ENCODE peak calls at places on chromosomes 13 and 19, in seven cellular contexts. One of them, this sample, is unnamed.
A peak's percentile ranks its signal among the peaks of the same experiment; 100 is the strongest.

GRCh38 chr19:40419066-40419612 is 6.0 kb upstream of the PRX start:
- DNase-seq in ascending aorta: no peak
- DNase-seq in thoracic aorta: no peak
- DNase-seq in small intestine: no peak
- DNase-seq in CD4-positive, alpha-beta T cell: no peak
- DNase-seq in PC-3: no peak
- DNase-seq in AG04450: no peak
- DNase-seq in this sample: no peak

GRCh38 chr13:66657165-66657895 is 572.8 kb downstream of the PCDH9 start:
- DNase-seq in small intestine: peak; percentile 1
- DNase-seq in PC-3: peak; percentile 97
- DNase-seq in AG04450: peak; percentile 91
- DNase-seq in thoracic aorta: no peak
- DNase-seq in CD4-positive, alpha-beta T cell: no peak
- DNase-seq in ascending aorta: no peak
- DNase-seq in this sample: no peak

GRCh38 chr19:18776288-18776594 is 14.9 kb downstream of the COMP start:
- DNase-seq in thoracic aorta: no peak
- DNase-seq in ascending aorta: no peak
- DNase-seq in small intestine: no peak
- DNase-seq in AG04450: no peak
- DNase-seq in PC-3: peak; percentile 55
- DNase-seq in CD4-positive, alpha-beta T cell: no peak
- DNase-seq in this sample: no peak

GRCh38 chr13:67736646-67737420 is 506.7 kb upstream of the PCDH9 start:
- DNase-seq in AG04450: peak; percentile 37
- DNase-seq in CD4-positive, alpha-beta T cell: no peak
- DNase-seq in PC-3: peak; percentile 25
- DNase-seq in thoracic aorta: no peak
- DNase-seq in small intestine: peak; percentile 1
- DNase-seq in ascending aorta: no peak
- DNase-seq in this sample: peak; percentile 67

GRCh38 chr13:41587490-41587889 is 130.1 kb downstream of the RGCC start:
- DNase-seq in PC-3: no peak
- DNase-seq in AG04450: no peak
- DNase-seq in small intestine: no peak
- DNase-seq in CD4-positive, alpha-beta T cell: peak; percentile 18
- DNase-seq in thoracic aorta: no peak
- DNase-seq in ascending aorta: no peak
- DNase-seq in this sample: no peak

GRCh38 chr13:113151745-113152707 is 6.4 kb upstream of the PROZ start:
- DNase-seq in ascending aorta: peak; percentile 66
- DNase-seq in CD4-positive, alpha-beta T cell: no peak
- DNase-seq in small intestine: no peak
- DNase-seq in PC-3: peak; percentile 3
- DNase-seq in thoracic aorta: no peak
- DNase-seq in AG04450: peak; percentile 24
- DNase-seq in this sample: no peak

GRCh38 chr13:55661505-55661904 is 1479.2 kb upstream of the PRR20A start:
- DNase-seq in ascending aorta: no peak
- DNase-seq in AG04450: no peak
- DNase-seq in CD4-positive, alpha-beta T cell: no peak
- DNase-seq in small intestine: no peak
- DNase-seq in PC-3: no peak
- DNase-seq in thoracic aorta: no peak
- DNase-seq in this sample: no peak

GRCh38 chr19:13053761-13054604 is 48.7 kb downstream of the LYL1 start:
- DNase-seq in ascending aorta: peak; percentile 93
- DNase-seq in small intestine: no peak
- DNase-seq in CD4-positive, alpha-beta T cell: no peak
- DNase-seq in thoracic aorta: no peak
- DNase-seq in PC-3: peak; percentile 99
- DNase-seq in AG04450: peak; percentile 92
- DNase-seq in this sample: no peak

GRCh38 chr13:52862358-52863206 is 14.1 kb upstream of the PCDH8 start:
- DNase-seq in PC-3: peak; percentile 15
- DNase-seq in thoracic aorta: no peak
- DNase-seq in small intestine: peak; percentile 26
- DNase-seq in AG04450: no peak
- DNase-seq in CD4-positive, alpha-beta T cell: no peak
- DNase-seq in ascending aorta: no peak
- DNase-seq in this sample: peak; percentile 89

GRCh38 chr19:45419396-45419795 is 4.3 kb downstream of the ERCC1 start:
- DNase-seq in AG04450: no peak
- DNase-seq in CD4-positive, alpha-beta T cell: no peak
- DNase-seq in small intestine: no peak
- DNase-seq in PC-3: no peak
- DNase-seq in ascending aorta: no peak
- DNase-seq in thoracic aorta: no peak
- DNase-seq in this sample: no peak

GRCh38 chr13:114339779-114340534 is 25.7 kb downstream of the CHAMP1 start:
- DNase-seq in small intestine: peak; percentile 79
- DNase-seq in AG04450: no peak
- DNase-seq in ascending aorta: no peak
- DNase-seq in PC-3: peak; percentile 62
- DNase-seq in thoracic aorta: no peak
- DNase-seq in CD4-positive, alpha-beta T cell: peak; percentile 17
- DNase-seq in this sample: no peak

GRCh38 chr19:8373867-8374813 is 10.2 kb downstream of the ANGPTL4 start:
- DNase-seq in thoracic aorta: no peak
- DNase-seq in AG04450: no peak
- DNase-seq in CD4-positive, alpha-beta T cell: no peak
- DNase-seq in ascending aorta: no peak
- DNase-seq in small intestine: peak; percentile 65
- DNase-seq in PC-3: no peak
- DNase-seq in this sample: no peak

GRCh38 chr19:3969435-3970312 is 1.2 kb downstream of the DAPK3 start:
- DNase-seq in CD4-positive, alpha-beta T cell: no peak
- DNase-seq in thoracic aorta: no peak
- DNase-seq in AG04450: peak; percentile 62
- DNase-seq in ascending aorta: peak; percentile 89
- DNase-seq in small intestine: peak; percentile 19
- DNase-seq in PC-3: peak; percentile 85
- DNase-seq in this sample: peak; percentile 64

GRCh38 chr13:85509512-85509911 is 289.7 kb downstream of the SLITRK6 start:
- DNase-seq in small intestine: no peak
- DNase-seq in ascending aorta: no peak
- DNase-seq in PC-3: peak; percentile 69
- DNase-seq in AG04450: no peak
- DNase-seq in CD4-positive, alpha-beta T cell: no peak
- DNase-seq in thoracic aorta: no peak
- DNase-seq in this sample: no peak

GRCh38 chr13:38262211-38262610 is 87.4 kb upstream of the UFM1 start:
- DNase-seq in AG04450: no peak
- DNase-seq in ascending aorta: no peak
- DNase-seq in PC-3: no peak
- DNase-seq in thoracic aorta: no peak
- DNase-seq in small intestine: no peak
- DNase-seq in CD4-positive, alpha-beta T cell: no peak
- DNase-seq in this sample: no peak

GRCh38 chr19:38577826-38578225 is 39.9 kb downstream of the MAP4K1 start:
- DNase-seq in small intestine: no peak
- DNase-seq in ascending aorta: no peak
- DNase-seq in CD4-positive, alpha-beta T cell: no peak
- DNase-seq in PC-3: no peak
- DNase-seq in AG04450: no peak
- DNase-seq in thoracic aorta: no peak
- DNase-seq in this sample: no peak

GRCh38 chr13:75647126-75647784 is 11.1 kb downstream of the LMO7 start:
- DNase-seq in small intestine: no peak
- DNase-seq in AG04450: no peak
- DNase-seq in thoracic aorta: no peak
- DNase-seq in PC-3: no peak
- DNase-seq in CD4-positive, alpha-beta T cell: no peak
- DNase-seq in ascending aorta: no peak
- DNase-seq in this sample: no peak

GRCh38 chr13:76223565-76223964 is 587.4 kb downstream of the LMO7 start:
- DNase-seq in thoracic aorta: no peak
- DNase-seq in small intestine: no peak
- DNase-seq in AG04450: no peak
- DNase-seq in ascending aorta: no peak
- DNase-seq in CD4-positive, alpha-beta T cell: no peak
- DNase-seq in PC-3: no peak
- DNase-seq in this sample: no peak

GRCh38 chr19:33440682-33441081 is 67.2 kb downstream of the CEBPG start:
- DNase-seq in thoracic aorta: no peak
- DNase-seq in PC-3: no peak
- DNase-seq in ascending aorta: no peak
- DNase-seq in CD4-positive, alpha-beta T cell: no peak
- DNase-seq in small intestine: no peak
- DNase-seq in AG04450: no peak
- DNase-seq in this sample: no peak

GRCh38 chr19:13024958-13025653 is 29.8 kb downstream of the NFIX start:
- DNase-seq in small intestine: peak; percentile 54
- DNase-seq in thoracic aorta: no peak
- DNase-seq in ascending aorta: no peak
- DNase-seq in AG04450: no peak
- DNase-seq in CD4-positive, alpha-beta T cell: no peak
- DNase-seq in PC-3: peak; percentile 66
- DNase-seq in this sample: no peak

GRCh38 chr19:12884926-12885748 is 1.9 kb downstream of the KLF1 start:
- DNase-seq in small intestine: peak; percentile 93
- DNase-seq in AG04450: no peak
- DNase-seq in ascending aorta: peak; percentile 71
- DNase-seq in thoracic aorta: no peak
- DNase-seq in PC-3: peak; percentile 70
- DNase-seq in CD4-positive, alpha-beta T cell: peak; percentile 80
- DNase-seq in this sample: peak; percentile 94

GRCh38 chr19:46710687-46711086 is 6.2 kb downstream of the PRKD2 start:
- DNase-seq in ascending aorta: no peak
- DNase-seq in small intestine: no peak
- DNase-seq in thoracic aorta: no peak
- DNase-seq in PC-3: no peak
- DNase-seq in CD4-positive, alpha-beta T cell: no peak
- DNase-seq in AG04450: no peak
- DNase-seq in this sample: peak; percentile 80

GRCh38 chr19:42816901-42817300 is 51.4 kb upstream of the PSG8 start:
- DNase-seq in ascending aorta: no peak
- DNase-seq in PC-3: no peak
- DNase-seq in CD4-positive, alpha-beta T cell: no peak
- DNase-seq in AG04450: no peak
- DNase-seq in small intestine: no peak
- DNase-seq in thoracic aorta: no peak
- DNase-seq in this sample: no peak

GRCh38 chr13:96781141-96781540 is 213.1 kb downstream of the OXGR1 start:
- DNase-seq in AG04450: no peak
- DNase-seq in PC-3: peak; percentile 66
- DNase-seq in thoracic aorta: peak; percentile 49
- DNase-seq in small intestine: no peak
- DNase-seq in CD4-positive, alpha-beta T cell: no peak
- DNase-seq in ascending aorta: peak; percentile 88
- DNase-seq in this sample: no peak

GRCh38 chr13:75357576-75358295 is 124.2 kb downstream of the TBC1D4 start:
- DNase-seq in thoracic aorta: no peak
- DNase-seq in ascending aorta: no peak
- DNase-seq in AG04450: no peak
- DNase-seq in PC-3: peak; percentile 76
- DNase-seq in small intestine: peak; percentile 42
- DNase-seq in CD4-positive, alpha-beta T cell: peak; percentile 32
- DNase-seq in this sample: peak; percentile 53

GRCh38 chr13:80630685-80631121 is 289.8 kb upstream of the SPRY2 start:
- DNase-seq in PC-3: peak; percentile 4
- DNase-seq in ascending aorta: no peak
- DNase-seq in thoracic aorta: no peak
- DNase-seq in CD4-positive, alpha-beta T cell: no peak
- DNase-seq in small intestine: no peak
- DNase-seq in AG04450: no peak
- DNase-seq in this sample: no peak

DNA sequence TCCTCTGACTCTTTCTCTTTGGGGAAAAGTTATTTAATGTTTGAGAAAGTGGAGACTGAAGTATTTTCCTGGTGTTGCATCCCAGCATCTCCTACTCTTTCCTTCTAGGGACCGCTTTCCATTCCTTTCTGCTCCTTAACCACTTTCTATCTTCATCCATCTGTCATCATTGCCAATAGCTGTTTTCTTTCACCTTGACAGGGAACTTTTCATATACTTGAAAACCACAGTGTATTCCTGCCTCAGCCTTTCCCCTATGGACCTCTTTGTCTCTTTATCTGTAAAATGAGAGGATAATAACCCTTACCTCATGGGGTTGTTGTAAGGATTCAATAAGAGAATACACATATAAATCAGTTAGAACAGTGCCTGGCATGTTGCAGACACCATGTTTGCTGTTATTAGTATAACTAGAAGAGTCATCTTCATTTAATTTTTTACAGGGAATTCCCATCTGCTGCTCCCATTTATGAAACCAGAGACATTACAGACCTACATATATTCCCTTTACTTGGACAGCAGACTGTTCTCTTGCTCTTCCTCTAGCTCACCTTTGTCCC is 31.8 kb downstream of the LCP1 start:
- DNase-seq in AG04450: no peak
- DNase-seq in thoracic aorta: no peak
- DNase-seq in small intestine: no peak
- DNase-seq in CD4-positive, alpha-beta T cell: no peak
- DNase-seq in PC-3: no peak
- DNase-seq in ascending aorta: no peak
- DNase-seq in this sample: no peak
- H3K27ac ChIP-seq in AG04450: no peak overlapping the region
- H3K27ac ChIP-seq in thoracic aorta: no peak overlapping the region
- H3K27ac ChIP-seq in small intestine: no peak overlapping the region
- H3K27ac ChIP-seq in CD4-positive, alpha-beta T cell: peak overlapping the region; percentile 32
- H3K27ac ChIP-seq in PC-3: peak overlapping the region; percentile 38
- H3K27ac ChIP-seq in ascending aorta: no peak overlapping the region
- H3K27ac ChIP-seq in this sample: no peak overlapping the region

GRCh38 chr13:30587231-30587630 is 30.5 kb upstream of the USPL1 start:
- DNase-seq in CD4-positive, alpha-beta T cell: no peak
- DNase-seq in PC-3: no peak
- DNase-seq in small intestine: no peak
- DNase-seq in thoracic aorta: no peak
- DNase-seq in ascending aorta: no peak
- DNase-seq in AG04450: no peak
- DNase-seq in this sample: no peak
- H3K27ac ChIP-seq in CD4-positive, alpha-beta T cell: no peak overlapping the region
- H3K27ac ChIP-seq in PC-3: no peak overlapping the region
- H3K27ac ChIP-seq in small intestine: no peak overlapping the region
- H3K27ac ChIP-seq in thoracic aorta: no peak overlapping the region
- H3K27ac ChIP-seq in ascending aorta: no peak overlapping the region
- H3K27ac ChIP-seq in AG04450: no peak overlapping the region
- H3K27ac ChIP-seq in this sample: no peak overlapping the region

DNA sequence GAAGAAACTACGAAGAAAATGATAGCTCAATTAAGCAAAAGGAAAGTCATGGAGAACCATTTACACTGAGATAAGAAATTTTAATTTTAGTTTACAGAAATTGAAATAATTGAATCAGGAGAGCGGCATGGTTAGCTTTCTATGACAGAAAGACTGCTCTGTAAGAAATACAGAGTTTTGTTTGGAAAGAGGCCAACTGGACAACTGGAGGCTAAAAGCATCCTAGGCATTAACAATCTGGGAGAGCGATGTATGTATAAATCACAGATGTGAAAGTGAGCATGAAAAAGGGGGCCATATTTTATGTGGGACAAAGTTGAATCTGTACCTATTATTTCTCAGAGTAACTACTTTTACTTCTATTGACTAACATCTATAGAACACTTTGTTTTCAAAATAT is 1608.8 kb upstream of the PCDH20 start:
- DNase-seq in small intestine: no peak
- DNase-seq in CD4-positive, alpha-beta T cell: no peak
- DNase-seq in PC-3: no peak
- DNase-seq in ascending aorta: no peak
- DNase-seq in thoracic aorta: no peak
- DNase-seq in AG04450: no peak
- DNase-seq in this sample: no peak
- H3K27ac ChIP-seq in small intestine: no peak overlapping the region
- H3K27ac ChIP-seq in CD4-positive, alpha-beta T cell: no peak overlapping the region
- H3K27ac ChIP-seq in PC-3: no peak overlapping the region
- H3K27ac ChIP-seq in ascending aorta: no peak overlapping the region
- H3K27ac ChIP-seq in thoracic aorta: no peak overlapping the region
- H3K27ac ChIP-seq in AG04450: no peak overlapping the region
- H3K27ac ChIP-seq in this sample: no peak overlapping the region

GRCh38 chr19:11373885-11374448 is 499 bp upstream of the SWSAP1 start:
- DNase-seq in CD4-positive, alpha-beta T cell: no peak
- DNase-seq in thoracic aorta: no peak
- DNase-seq in ascending aorta: no peak
- DNase-seq in small intestine: no peak
- DNase-seq in AG04450: no peak
- DNase-seq in PC-3: no peak
- DNase-seq in this sample: no peak
- H3K27ac ChIP-seq in CD4-positive, alpha-beta T cell: peak overlapping the region; percentile 97
- H3K27ac ChIP-seq in thoracic aorta: peak overlapping the region; percentile 95
- H3K27ac ChIP-seq in ascending aorta: peak overlapping the region; percentile 94
- H3K27ac ChIP-seq in small intestine: peak overlapping the region; percentile 100
- H3K27ac ChIP-seq in AG04450: no peak overlapping the region
- H3K27ac ChIP-seq in PC-3: no peak overlapping the region
- H3K27ac ChIP-seq in this sample: no peak overlapping the region